ENCODE peak calls at places on chromosomes 4 and X, in ten cellular contexts. W is GM23338; H is NCI-H2171 treated with DMSO at 0.1 percent for 48 hours; U is CD4-positive, alpha-beta T cell; Q is nephron progenitor cell; X is NCI-H748 treated with DMSO at 0.1 percent for 48 hours; S is MM.1S; K is activated CD8-positive, alpha-beta memory T cell treated with anti-CD3 and anti-CD28 coated beads for 4 hours; Z is AG10803; F is GM12864. B is an unnamed sample.

GRCh38 chrX:39592776-39593175 is 505.0 kb downstream of the BCOR start:
- DNase-seq in W (no peak), H (no peak), U (no peak), Q (no peak), X (no peak), S (no peak), K (no peak), Z (peak; percentile 24), F (no peak), B (no peak)

GRCh38 chr4:44861756-44862155 is 135.4 kb upstream of the GNPDA2 start:
- DNase-seq in W (no peak), H (no peak), U (no peak), Q (no peak), X (no peak), S (no peak), K (no peak), Z (no peak), F (no peak), B (no peak)

GRCh38 chr4:115110191-115111166 is 2.9 kb downstream of the NDST4 start:
- DNase-seq in W (no peak), H (peak; percentile 89), U (no peak), Q (no peak), X (peak; percentile 85), S (no peak), K (no peak), Z (no peak), F (no peak), B (no peak)

GRCh38 chr4:90220453-90220852 is 93.3 kb downstream of the CCSER1 start:
- DNase-seq in W (no peak), H (peak; percentile 15), U (no peak), Q (no peak), X (no peak), S (no peak), K (no peak), Z (no peak), F (no peak), B (no peak)

GRCh38 chrX:106481341-106481740 is 130.4 kb upstream of the RADX start:
- DNase-seq in W (peak; percentile 67), H (peak; percentile 15), U (no peak), Q (peak; percentile 54), X (peak; percentile 11), S (peak; percentile 59), K (no peak), Z (peak; percentile 40), F (peak; percentile 8), B (peak; percentile 38)

GRCh38 chrX:30702736-30703135 is 49.5 kb downstream of the GK start:
- DNase-seq in W (no peak), H (no peak), U (no peak), Q (no peak), X (no peak), S (no peak), K (no peak), Z (peak; percentile 89), F (no peak), B (no peak)

GRCh38 chr4:163941221-163941865 is 446.9 kb downstream of the TMA16 start:
- DNase-seq in W (no peak), H (no peak), U (no peak), Q (no peak), X (no peak), S (no peak), K (no peak), Z (no peak), F (no peak), B (no peak)

GRCh38 chrX:93673869-93674271 is at the start of gene FAM133A:
- DNase-seq in W (no peak), H (no peak), U (no peak), Q (no peak), X (peak; percentile 39), S (peak; percentile 9), K (no peak), Z (peak; percentile 46), F (no peak), B (no peak)

GRCh38 chr4:8342651-8343050 is 73.1 kb downstream of the HTRA3 start:
- DNase-seq in W (peak; percentile 83), H (no peak), U (peak; percentile 11), Q (no peak), X (no peak), S (no peak), K (no peak), Z (no peak), F (no peak), B (no peak)

GRCh38 chr4:97496298-97496873 is 646.9 kb downstream of the STPG2 start:
- DNase-seq in W (no peak), H (no peak), U (no peak), Q (no peak), X (no peak), S (no peak), K (no peak), Z (no peak), F (no peak), B (no peak)

GRCh38 chr4:71290074-71290473 is 48.7 kb upstream of the SLC4A4 start:
- DNase-seq in W (no peak), H (no peak), U (no peak), Q (no peak), X (no peak), S (no peak), K (no peak), Z (peak; percentile 86), F (no peak), B (no peak)